ENCODE peak calls at places on chromosomes 4 and X, in eight cellular contexts. One of them, this sample, is unnamed.
A peak's percentile ranks its signal among the peaks of the same experiment; 100 is the strongest.

GRCh38 chr4:152159773-152160172 is 376.1 kb downstream of the FBXW7 start:
- DNase-seq in pulmonary artery endothelial cell: no peak
- DNase-seq in AG20443: no peak
- DNase-seq in ovary: no peak
- DNase-seq in GM20000: no peak
- DNase-seq in EL: no peak
- DNase-seq in lung microvascular endothelial cell: no peak
- DNase-seq in thyroid gland: no peak
- DNase-seq in this sample: no peak

GRCh38 chrX:123085311-123085940 is 98.7 kb upstream of the GRIA3 start:
- DNase-seq in pulmonary artery endothelial cell: no peak
- DNase-seq in AG20443: no peak
- DNase-seq in ovary: no peak
- DNase-seq in GM20000: no peak
- DNase-seq in EL: peak; percentile 36
- DNase-seq in lung microvascular endothelial cell: no peak
- DNase-seq in thyroid gland: no peak
- DNase-seq in this sample: no peak

GRCh38 chr4:184689681-184690080 is 40.1 kb downstream of the PRIMPOL start:
- DNase-seq in pulmonary artery endothelial cell: no peak
- DNase-seq in AG20443: no peak
- DNase-seq in ovary: no peak
- DNase-seq in GM20000: no peak
- DNase-seq in EL: peak; percentile 22
- DNase-seq in lung microvascular endothelial cell: no peak
- DNase-seq in thyroid gland: no peak
- DNase-seq in this sample: no peak

GRCh38 chr4:75633846-75634245 is 3.5 kb upstream of the CDKL2 start:
- DNase-seq in pulmonary artery endothelial cell: no peak
- DNase-seq in AG20443: no peak
- DNase-seq in ovary: no peak
- DNase-seq in GM20000: no peak
- DNase-seq in EL: peak; percentile 64
- DNase-seq in lung microvascular endothelial cell: peak; percentile 7
- DNase-seq in thyroid gland: no peak
- DNase-seq in this sample: no peak

GRCh38 chrX:49754238-49754857 is 58.6 kb upstream of the PAGE1 start:
- DNase-seq in pulmonary artery endothelial cell: no peak
- DNase-seq in AG20443: peak; percentile 49
- DNase-seq in ovary: peak; percentile 42
- DNase-seq in GM20000: peak; percentile 8
- DNase-seq in EL: peak; percentile 4
- DNase-seq in lung microvascular endothelial cell: peak; percentile 61
- DNase-seq in thyroid gland: peak; percentile 35
- DNase-seq in this sample: peak; percentile 59

GRCh38 chr4:157075811-157076577 is at the start of gene GLRB:
- DNase-seq in pulmonary artery endothelial cell: no peak
- DNase-seq in AG20443: peak; percentile 90
- DNase-seq in ovary: no peak
- DNase-seq in GM20000: peak; percentile 24
- DNase-seq in EL: peak; percentile 44
- DNase-seq in lung microvascular endothelial cell: peak; percentile 68
- DNase-seq in thyroid gland: peak; percentile 25
- DNase-seq in this sample: peak; percentile 34

GRCh38 chrX:119809185-119809666 is 17.8 kb upstream of the RPL39 start:
- DNase-seq in pulmonary artery endothelial cell: no peak
- DNase-seq in AG20443: no peak
- DNase-seq in ovary: no peak
- DNase-seq in GM20000: no peak
- DNase-seq in EL: peak; percentile 9
- DNase-seq in lung microvascular endothelial cell: no peak
- DNase-seq in thyroid gland: no peak
- DNase-seq in this sample: no peak

GRCh38 chr4:112704991-112705845 is 68.3 kb downstream of the LARP7 start:
- DNase-seq in pulmonary artery endothelial cell: peak; percentile 8
- DNase-seq in AG20443: peak; percentile 66
- DNase-seq in ovary: peak; percentile 52
- DNase-seq in GM20000: peak; percentile 40
- DNase-seq in EL: peak; percentile 65
- DNase-seq in lung microvascular endothelial cell: peak; percentile 40
- DNase-seq in thyroid gland: peak; percentile 37
- DNase-seq in this sample: peak; percentile 67

GRCh38 chr4:24434193-24434728 is 150.1 kb downstream of the DHX15 start:
- DNase-seq in pulmonary artery endothelial cell: no peak
- DNase-seq in AG20443: no peak
- DNase-seq in ovary: no peak
- DNase-seq in GM20000: no peak
- DNase-seq in EL: no peak
- DNase-seq in lung microvascular endothelial cell: no peak
- DNase-seq in thyroid gland: no peak
- DNase-seq in this sample: no peak

GRCh38 chr4:94036964-94037363 is 170.7 kb upstream of the SMARCAD1 start:
- DNase-seq in pulmonary artery endothelial cell: no peak
- DNase-seq in AG20443: no peak
- DNase-seq in ovary: no peak
- DNase-seq in GM20000: peak; percentile 4
- DNase-seq in EL: no peak
- DNase-seq in lung microvascular endothelial cell: no peak
- DNase-seq in thyroid gland: no peak
- DNase-seq in this sample: no peak

GRCh38 chr4:5753766-5754528 is 42.9 kb downstream of the EVC start:
- DNase-seq in pulmonary artery endothelial cell: peak; percentile 92
- DNase-seq in AG20443: peak; percentile 46
- DNase-seq in ovary: no peak
- DNase-seq in GM20000: no peak
- DNase-seq in EL: peak; percentile 94
- DNase-seq in lung microvascular endothelial cell: peak; percentile 95
- DNase-seq in thyroid gland: no peak
- DNase-seq in this sample: no peak

GRCh38 chr4:124118061-124118460 is 594.5 kb downstream of the ANKRD50 start:
- DNase-seq in pulmonary artery endothelial cell: no peak
- DNase-seq in AG20443: no peak
- DNase-seq in ovary: no peak
- DNase-seq in GM20000: no peak
- DNase-seq in EL: peak; percentile 10
- DNase-seq in lung microvascular endothelial cell: peak; percentile 15
- DNase-seq in thyroid gland: no peak
- DNase-seq in this sample: no peak

GRCh38 chr4:111512081-111512774 is 633.0 kb upstream of the FAM241A start:
- DNase-seq in pulmonary artery endothelial cell: peak; percentile 32
- DNase-seq in AG20443: peak; percentile 60
- DNase-seq in ovary: no peak
- DNase-seq in GM20000: no peak
- DNase-seq in EL: peak; percentile 83
- DNase-seq in lung microvascular endothelial cell: peak; percentile 14
- DNase-seq in thyroid gland: no peak
- DNase-seq in this sample: no peak

GRCh38 chr4:176769519-176769918 is 23.2 kb downstream of the VEGFC start:
- DNase-seq in pulmonary artery endothelial cell: no peak
- DNase-seq in AG20443: peak; percentile 74
- DNase-seq in ovary: no peak
- DNase-seq in GM20000: no peak
- DNase-seq in EL: peak; percentile 93
- DNase-seq in lung microvascular endothelial cell: peak; percentile 35
- DNase-seq in thyroid gland: no peak
- DNase-seq in this sample: no peak

GRCh38 chrX:13487731-13488505 is 81.5 kb upstream of the EGFL6 start:
- DNase-seq in pulmonary artery endothelial cell: peak; percentile 48
- DNase-seq in AG20443: peak; percentile 42
- DNase-seq in ovary: peak; percentile 32
- DNase-seq in GM20000: peak; percentile 32
- DNase-seq in EL: peak; percentile 81
- DNase-seq in lung microvascular endothelial cell: peak; percentile 79
- DNase-seq in thyroid gland: peak; percentile 15
- DNase-seq in this sample: peak; percentile 42

GRCh38 chr4:67593741-67594175 is 35.2 kb downstream of the STAP1 start:
- DNase-seq in pulmonary artery endothelial cell: no peak
- DNase-seq in AG20443: peak; percentile 29
- DNase-seq in ovary: no peak
- DNase-seq in GM20000: no peak
- DNase-seq in EL: no peak
- DNase-seq in lung microvascular endothelial cell: no peak
- DNase-seq in thyroid gland: no peak
- DNase-seq in this sample: no peak

GRCh38 chr4:54016504-54016903 is 47.9 kb downstream of the CHIC2 start:
- DNase-seq in pulmonary artery endothelial cell: no peak
- DNase-seq in AG20443: no peak
- DNase-seq in ovary: no peak
- DNase-seq in GM20000: no peak
- DNase-seq in EL: no peak
- DNase-seq in lung microvascular endothelial cell: no peak
- DNase-seq in thyroid gland: no peak
- DNase-seq in this sample: no peak

GRCh38 chr4:138158746-138159297 is 83.3 kb downstream of the SLC7A11 start:
- DNase-seq in pulmonary artery endothelial cell: no peak
- DNase-seq in AG20443: peak; percentile 43
- DNase-seq in ovary: no peak
- DNase-seq in GM20000: no peak
- DNase-seq in EL: peak; percentile 81
- DNase-seq in lung microvascular endothelial cell: peak; percentile 16
- DNase-seq in thyroid gland: no peak
- DNase-seq in this sample: no peak

GRCh38 chr4:103050736-103051436 is 25.7 kb downstream of the SLC9B2 start:
- DNase-seq in pulmonary artery endothelial cell: no peak
- DNase-seq in AG20443: peak; percentile 23
- DNase-seq in ovary: no peak
- DNase-seq in GM20000: no peak
- DNase-seq in EL: no peak
- DNase-seq in lung microvascular endothelial cell: no peak
- DNase-seq in thyroid gland: no peak
- DNase-seq in this sample: no peak

This sample was measured in testis.